ENCODE peak calls at places on chromosome 7, in ten cellular contexts. B, F, A, U, Q, V, O, M, Z and I are unnamed samples.

GRCh38 chr7:152076324-152076821 is 50.9 kb downstream of the GALNT11 start:
- DNase-seq in V (no peak), U (no peak), A (peak; percentile 8), B (no peak), F (no peak), Z (no peak), O (no peak), M (no peak), Q (no peak), I (no peak)

GRCh38 chr7:83946801-83947200 is 247.8 kb downstream of the SEMA3A start:
- DNase-seq in O (no peak), M (no peak), A (no peak), U (no peak), Z (no peak), F (no peak), B (no peak), Q (no peak), V (no peak), I (no peak)

GRCh38 chr7:159015894-159016410 is 128.7 kb downstream of the VIPR2 start:
- DNase-seq in Q (no peak), B (no peak), M (no peak), U (no peak), F (no peak), O (no peak), V (no peak), A (no peak), Z (no peak), I (no peak)

GRCh38 chr7:139644191-139644590 is 120.7 kb downstream of the CLEC2L start:
- DNase-seq in Z (no peak), M (no peak), U (no peak), F (no peak), B (no peak), Q (no peak), V (no peak), A (no peak), O (no peak), I (no peak)

GRCh38 chr7:141645188-141645587 is 56.8 kb downstream of the DENND11 start:
- DNase-seq in M (no peak), B (no peak), F (no peak), Z (no peak), A (no peak), O (no peak), Q (no peak), U (no peak), V (no peak), I (no peak)

GRCh38 chr7:28151965-28152364 is 28.6 kb downstream of the JAZF1 start:
- DNase-seq in Q (no peak), U (peak; percentile 34), M (no peak), Z (no peak), A (no peak), O (no peak), B (no peak), V (no peak), F (no peak), I (no peak)

GRCh38 chr7:155992974-155993373 is 180.7 kb upstream of the SHH start:
- DNase-seq in Z (no peak), F (no peak), V (no peak), B (no peak), O (no peak), U (no peak), M (no peak), Q (no peak), A (no peak), I (no peak)

GRCh38 chr7:120725376-120726039 is 132.4 kb downstream of the TSPAN12 start:
- DNase-seq in Z (no peak), O (no peak), U (peak; percentile 27), M (peak; percentile 38), F (no peak), B (peak; percentile 78), A (peak; percentile 7), Q (no peak), V (no peak), I (peak; percentile 79)

GRCh38 chr7:134422646-134423045 is 36.3 kb downstream of the AKR1B1 start:
- DNase-seq in A (no peak), U (no peak), O (no peak), F (no peak), V (no peak), Q (no peak), M (no peak), Z (no peak), B (no peak), I (no peak)

GRCh38 chr7:128236924-128237586 is 4.0 kb upstream of the LEP start:
- DNase-seq in F (no peak), A (peak; percentile 42), B (peak; percentile 28), Q (peak; percentile 44), M (no peak), V (no peak), O (no peak), Z (no peak), U (no peak), I (no peak)

GRCh38 chr7:129751916-129752315 is 140.4 kb downstream of the NRF1 start:
- DNase-seq in A (no peak), Z (no peak), B (no peak), O (no peak), Q (no peak), M (no peak), V (no peak), F (no peak), U (no peak), I (no peak)

GRCh38 chr7:140873473-140873872 is 51.3 kb downstream of the BRAF start:
- DNase-seq in Z (no peak), F (no peak), V (no peak), U (no peak), Q (no peak), B (no peak), M (no peak), O (no peak), A (no peak), I (no peak)

GRCh38 chr7:151408498-151408838 is 1.4 kb downstream of the WDR86 start:
- DNase-seq in V (no peak), Q (no peak), U (no peak), B (no peak), Z (peak; percentile 37), M (no peak), O (no peak), F (no peak), A (no peak), I (no peak)

GRCh38 chr7:34162676-34163075 is 257.3 kb downstream of the BMPER start:
- DNase-seq in A (no peak), F (no peak), B (peak; percentile 85), Z (no peak), M (peak; percentile 51), U (no peak), O (no peak), Q (no peak), V (no peak), I (no peak)

GRCh38 chr7:100585511-100586265 is at the start of gene LRCH4:
- DNase-seq in V (no peak), M (peak; percentile 66), A (no peak), F (peak; percentile 72), U (peak; percentile 79), Q (peak; percentile 85), B (peak; percentile 65), O (peak; percentile 70), Z (no peak), I (peak; percentile 72)

GRCh38 chr7:91013078-91013477 is 251.2 kb upstream of the FZD1 start:
- DNase-seq in O (no peak), F (no peak), A (no peak), Z (no peak), V (no peak), B (no peak), U (no peak), M (no peak), Q (no peak), I (no peak)

GRCh38 chr7:71885487-71885886 is 526.7 kb downstream of the CALN1 start:
- DNase-seq in M (no peak), Q (no peak), O (no peak), V (no peak), A (no peak), F (no peak), U (no peak), Z (no peak), B (no peak), I (no peak)

GRCh38 chr7:47814905-47815613 is 133.2 kb downstream of the PKD1L1 start:
- DNase-seq in O (no peak), Q (no peak), U (no peak), A (no peak), Z (no peak), B (no peak), V (no peak), M (no peak), F (no peak), I (no peak)

GRCh38 chr7:157400171-157400860 is 63.5 kb downstream of the DNAJB6 start:
- DNase-seq in Q (no peak), M (no peak), U (no peak), O (no peak), B (no peak), Z (no peak), A (no peak), F (no peak), V (no peak), I (no peak)

GRCh38 chr7:79132844-79133451 is 320.5 kb downstream of the MAGI2 start:
- DNase-seq in V (no peak), F (no peak), B (no peak), Q (no peak), M (no peak), U (no peak), Z (no peak), O (no peak), A (no peak), I (no peak)

GRCh38 chr7:105975770-105976428 is 12.8 kb downstream of the CDHR3 start:
- DNase-seq in Q (no peak), Z (no peak), B (no peak), A (no peak), O (no peak), M (peak; percentile 40), F (no peak), V (no peak), U (no peak), I (peak; percentile 10)

GRCh38 chr7:26201261-26202018 is at the start of gene CBX3:
- DNase-seq in A (peak; percentile 94), Z (peak; percentile 92), B (peak; percentile 95), V (peak; percentile 91), U (peak; percentile 94), O (peak; percentile 93), F (peak; percentile 93), M (peak; percentile 95), Q (peak; percentile 94), I (peak; percentile 99)

GRCh38 chr7:151864081-151864480 is 12.8 kb downstream of the PRKAG2 start:
- DNase-seq in O (no peak), A (no peak), Q (no peak), U (no peak), Z (peak; percentile 59), F (no peak), M (no peak), B (no peak), V (no peak), I (no peak)

GRCh38 chr7:37342665-37343471 is 105.8 kb downstream of the ELMO1 start:
- DNase-seq in O (peak; percentile 60), F (no peak), B (no peak), M (no peak), Z (no peak), A (peak; percentile 89), U (peak; percentile 47), Q (no peak), V (no peak), I (no peak)

GRCh38 chr7:135095450-135095849 is 52.4 kb upstream of the TMEM140 start:
- DNase-seq in U (no peak), B (no peak), F (no peak), A (no peak), V (no peak), O (no peak), Q (no peak), Z (no peak), M (no peak), I (no peak)

GRCh38 chr7:22949944-22950343 is 64.0 kb downstream of the HYCC1 start:
- DNase-seq in A (no peak), V (no peak), U (no peak), F (no peak), B (no peak), M (no peak), Z (no peak), O (no peak), Q (no peak), I (no peak)

GRCh38 chr7:141312828-141313521 is 238.2 kb upstream of the AGK start:
- DNase-seq in M (no peak), A (no peak), Z (no peak), Q (no peak), V (no peak), F (no peak), O (no peak), B (no peak), U (no peak), I (no peak)

GRCh38 chr7:14833707-14834106 is 68.8 kb downstream of the DGKB start:
- DNase-seq in Z (no peak), A (no peak), Q (no peak), O (no peak), U (no peak), M (no peak), F (no peak), V (no peak), B (peak; percentile 6), I (peak; percentile 21)